ENCODE peak calls at places on chromosomes 16 and 17, in six cellular contexts. Q, Y, M, D, X and Z are unnamed samples.

GRCh38 chr16:57609541-57610401 is 18.7 kb upstream of the ADGRG1 start:
- DNase-seq in Q (no peak), Y (no peak), M (no peak), D (peak), X (no peak), Z (no peak)

GRCh38 chr17:2580641-2581040 is 12.8 kb upstream of the PAFAH1B1 start:
- DNase-seq in Q (no peak), Y (no peak), M (no peak), D (no peak), X (no peak), Z (no peak)

GRCh38 chr17:31572341-31572740 is 180.9 kb downstream of the RAB11FIP4 start:
- DNase-seq in Q (no peak), Y (no peak), M (no peak), D (no peak), X (no peak), Z (no peak)

GRCh38 chr17:40451420-40451819 is 8.2 kb downstream of the IGFBP4 start:
- DNase-seq in Q (peak), Y (no peak), M (no peak), D (no peak), X (peak), Z (no peak)

GRCh38 chr17:77881545-77881944 is 77.0 kb upstream of the TNRC6C start:
- DNase-seq in Q (no peak), Y (peak), M (no peak), D (peak), X (peak), Z (no peak)

GRCh38 chr17:27407916-27408846 is 48.1 kb upstream of the KSR1 start:
- DNase-seq in Q (peak), Y (peak), M (no peak), D (no peak), X (no peak), Z (peak)

GRCh38 chr17:17849147-17849820 is 12.5 kb upstream of the SREBF1 start:
- DNase-seq in Q (no peak), Y (no peak), M (no peak), D (peak), X (peak), Z (no peak)

GRCh38 chr17:63039342-63039741 is 73.3 kb downstream of the TANC2 start:
- DNase-seq in Q (no peak), Y (no peak), M (peak), D (no peak), X (no peak), Z (no peak)

GRCh38 chr17:19904924-19905323 is 37.2 kb upstream of the ULK2 start:
- DNase-seq in Q (no peak), Y (no peak), M (no peak), D (no peak), X (peak), Z (no peak)

GRCh38 chr17:3636908-3637373 is 381 bp downstream of the CTNS start:
- DNase-seq in Q (peak), Y (no peak), M (no peak), D (peak), X (no peak), Z (no peak)

GRCh38 chr17:57459286-57459915 is 203.1 kb downstream of the MSI2 start:
- DNase-seq in Q (no peak), Y (peak), M (no peak), D (no peak), X (no peak), Z (peak)

GRCh38 chr17:40373324-40373723 is 8.8 kb upstream of the GJD3 start:
- DNase-seq in Q (no peak), Y (peak), M (no peak), D (no peak), X (no peak), Z (no peak)

GRCh38 chr17:12512712-12513355 is 152.9 kb upstream of the MYOCD start:
- DNase-seq in Q (no peak), Y (peak), M (no peak), D (no peak), X (no peak), Z (no peak)

GRCh38 chr17:2017274-2017941 is 7.7 kb downstream of the RTN4RL1 start:
- DNase-seq in Q (no peak), Y (no peak), M (no peak), D (no peak), X (no peak), Z (no peak)

GRCh38 chr17:45294506-45294905 is 22.3 kb downstream of the MAP3K14 start:
- DNase-seq in Q (no peak), Y (peak), M (no peak), D (no peak), X (no peak), Z (no peak)

GRCh38 chr16:22318690-22319358 is 21.6 kb downstream of the POLR3E start:
- DNase-seq in Q (no peak), Y (peak), M (no peak), D (peak), X (no peak), Z (peak)

GRCh38 chr16:2450535-2450934 is 9.4 kb upstream of the TEDC2 start:
- DNase-seq in Q (no peak), Y (no peak), M (no peak), D (no peak), X (no peak), Z (no peak)

GRCh38 chr17:66308856-66309255 is 6.4 kb downstream of the PRKCA start:
- DNase-seq in Q (no peak), Y (no peak), M (no peak), D (no peak), X (no peak), Z (no peak)

GRCh38 chr16:87278191-87279093 is 38.8 kb downstream of the C16orf95 start:
- DNase-seq in Q (peak), Y (peak), M (no peak), D (peak), X (peak), Z (peak)

GRCh38 chr17:33647976-33648375 is 354.9 kb upstream of the ASIC2 start:
- DNase-seq in Q (peak), Y (no peak), M (no peak), D (no peak), X (no peak), Z (no peak)

GRCh38 chr17:16027708-16028584 is 28.3 kb downstream of the TTC19 start:
- DNase-seq in Q (no peak), Y (peak), M (no peak), D (no peak), X (no peak), Z (peak)

GRCh38 chr16:9362050-9362449 is 270.6 kb downstream of the HAPSTR1 start:
- DNase-seq in Q (no peak), Y (no peak), M (no peak), D (no peak), X (no peak), Z (no peak)

GRCh38 chr17:69046130-69046807 is 14.5 kb downstream of the ABCA9 start:
- DNase-seq in Q (no peak), Y (no peak), M (no peak), D (no peak), X (no peak), Z (no peak)

GRCh38 chr16:22386976-22387375 is 12.6 kb upstream of the CDR2 start:
- DNase-seq in Q (no peak), Y (peak), M (no peak), D (no peak), X (no peak), Z (peak)

GRCh38 chr17:44646280-44646679 is 10.0 kb upstream of the MEIOC start:
- DNase-seq in Q (no peak), Y (no peak), M (no peak), D (no peak), X (no peak), Z (no peak)

GRCh38 chr17:64056269-64057005 is 36.0 kb upstream of the ICAM2 start:
- DNase-seq in Q (no peak), Y (no peak), M (no peak), D (no peak), X (no peak), Z (no peak)

GRCh38 chr17:2084766-2085647 is 30.1 kb downstream of the HIC1 start:
- DNase-seq in Q (no peak), Y (peak), M (no peak), D (no peak), X (no peak), Z (no peak)

GRCh38 chr16:13631916-13632315 is 288.0 kb upstream of the ERCC4 start:
- DNase-seq in Q (no peak), Y (no peak), M (no peak), D (no peak), X (no peak), Z (no peak)

GRCh38 chr17:45147102-45147580 is 1.1 kb upstream of the HEXIM1 start:
- DNase-seq in Q (peak), Y (peak), M (peak), D (peak), X (no peak), Z (peak)